ENCODE peak calls at places on chromosome 15, in four cellular contexts. P, A, U and O are unnamed samples.

GRCh38 chr15:89837134-89837829 is 22.6 kb upstream of the ANPEP start:
- DNase-seq in P (peak), A (peak), U (no peak), O (no peak)

GRCh38 chr15:29692527-29692926 is 129.7 kb downstream of the TJP1 start:
- DNase-seq in P (no peak), A (no peak), U (peak), O (no peak)

GRCh38 chr15:22808240-22808639 is 21.8 kb downstream of the NIPA1 start:
- DNase-seq in P (no peak), A (no peak), U (no peak), O (no peak)

GRCh38 chr15:82298520-82298919 is 35.9 kb downstream of the SAXO2 start:
- DNase-seq in P (no peak), A (peak), U (no peak), O (no peak)

GRCh38 chr15:25738171-25738792 is 124.8 kb downstream of the ATP10A start:
- DNase-seq in P (peak), A (peak), U (no peak), O (no peak)

GRCh38 chr15:80241508-80241907 is 10.5 kb downstream of the CTXND1 start:
- DNase-seq in P (no peak), A (no peak), U (no peak), O (peak)

GRCh38 chr15:49155834-49156627 is 632 bp upstream of the COPS2 start:
- DNase-seq in P (peak), A (peak), U (peak), O (peak)

GRCh38 chr15:85164841-85165466 is 183.3 kb downstream of the PDE8A start:
- DNase-seq in P (no peak), A (no peak), U (no peak), O (no peak)

GRCh38 chr15:28914483-28915023 is 28.8 kb downstream of the APBA2 start:
- DNase-seq in P (no peak), A (no peak), U (no peak), O (no peak)

GRCh38 chr15:65532738-65533051 is 2.4 kb downstream of the HACD3 start:
- DNase-seq in P (peak), A (peak), U (no peak), O (no peak)

GRCh38 chr15:101490408-101490891 is 943 bp upstream of the PCSK6 start:
- DNase-seq in P (no peak), A (no peak), U (no peak), O (no peak)

GRCh38 chr15:98953000-98953776 is 54.4 kb downstream of the PGPEP1L start:
- DNase-seq in P (peak), A (no peak), U (no peak), O (peak)

GRCh38 chr15:98951004-98951403 is 56.6 kb downstream of the PGPEP1L start:
- DNase-seq in P (no peak), A (no peak), U (no peak), O (no peak)

GRCh38 chr15:98953950-98954349 is 53.6 kb downstream of the PGPEP1L start:
- DNase-seq in P (no peak), A (peak), U (no peak), O (peak)

GRCh38 chr15:98951493-98952320 is 55.9 kb downstream of the PGPEP1L start:
- DNase-seq in P (no peak), A (no peak), U (no peak), O (peak)

DNA sequence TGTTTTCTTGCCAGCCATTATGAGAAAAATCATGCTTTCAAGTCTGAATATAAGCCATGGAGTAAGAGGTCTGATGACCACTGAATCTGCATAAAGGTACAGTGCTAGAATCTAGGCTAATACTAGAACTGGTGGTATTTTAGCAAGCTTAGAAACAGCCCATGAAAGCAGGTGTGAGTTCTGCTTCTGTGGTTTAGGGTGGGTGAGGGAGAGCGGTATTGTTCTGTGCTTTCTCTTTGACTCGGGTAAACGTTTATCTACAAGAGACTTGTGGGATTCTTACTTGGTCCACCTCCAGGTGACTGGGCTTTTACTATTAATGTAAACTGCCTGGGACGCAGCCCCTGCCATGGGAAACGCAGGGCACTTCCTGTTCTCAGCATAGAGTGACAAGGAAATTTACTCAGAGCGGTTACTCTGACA is 55.2 kb downstream of the PGPEP1L start:
- DNase-seq in P (peak), A (peak), U (no peak), O (peak)
- H3K4me2 ChIP-seq in P (no peak), A (no peak), U (no peak), O (peak)

GRCh38 chr15:37095993-37096877 is 4.1 kb downstream of the MEIS2 start:
- DNase-seq in P (no peak), A (no peak), U (peak), O (no peak)
- TF ChIP-seq EZH2 in P (no peak), A (no peak), U (peak), O (no peak)

GRCh38 chr15:67051088-67051659 is 14.2 kb upstream of the SMAD3 start:
- DNase-seq in P (no peak), A (no peak), U (no peak), O (no peak)

GRCh38 chr15:67050522-67051087 is 14.8 kb upstream of the SMAD3 start:
- DNase-seq in P (no peak), A (no peak), U (no peak), O (no peak)

GRCh38 chr15:67050062-67050461 is 15.3 kb upstream of the SMAD3 start:
- DNase-seq in P (peak), A (no peak), U (no peak), O (no peak)

GRCh38 chr15:67048281-67049279 is 16.8 kb upstream of the SMAD3 start:
- DNase-seq in P (peak), A (peak), U (no peak), O (no peak)

DNA sequence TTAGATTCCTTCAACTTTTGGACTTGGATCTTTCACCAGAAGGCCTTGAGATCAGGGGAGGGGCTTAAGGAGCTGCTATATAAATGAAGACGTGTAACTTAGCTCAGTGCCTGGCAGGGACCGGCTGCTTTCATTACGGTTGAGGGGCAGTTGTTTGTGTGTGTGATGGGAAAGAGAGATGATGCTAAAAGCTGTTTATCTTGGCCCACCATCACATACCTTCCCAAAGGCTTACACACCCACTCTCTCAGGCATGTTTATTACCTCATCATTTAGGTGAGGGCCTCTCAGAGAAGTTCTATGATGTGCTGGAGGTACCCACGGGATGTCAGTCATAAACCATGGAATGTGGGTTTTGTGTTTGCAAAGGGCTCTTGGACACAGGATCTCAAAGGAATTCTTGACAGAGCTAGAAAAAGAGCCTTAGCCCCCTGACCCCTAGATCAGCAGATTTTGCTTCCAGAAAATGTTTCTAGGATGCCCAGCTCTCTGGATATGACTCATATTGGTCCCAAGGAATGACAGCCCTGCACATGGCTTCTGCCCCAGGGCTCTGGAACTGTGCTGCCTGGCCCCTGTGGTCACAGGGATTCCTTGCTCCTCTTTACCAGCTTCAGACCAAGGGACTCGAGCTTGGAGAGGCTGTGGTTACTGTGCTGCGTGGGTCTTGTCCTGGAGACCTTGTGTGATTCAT is 15.9 kb upstream of the SMAD3 start:
- DNase-seq in P (no peak), A (peak), U (no peak), O (no peak)
- H3K4me3 ChIP-seq in P (no peak), A (no peak), U (no peak), O (no peak)

GRCh38 chr15:41024880-41025279 is 71.6 kb downstream of the CHAC1 start:
- DNase-seq in P (no peak), A (no peak), U (no peak), O (no peak)
- H3K4me2 ChIP-seq in P (peak), A (no peak), U (no peak), O (no peak)

GRCh38 chr15:72800819-72801481 is 17.4 kb upstream of the ADPGK start:
- DNase-seq in P (peak), A (no peak), U (no peak), O (no peak)

GRCh38 chr15:72797338-72797689 is 13.8 kb upstream of the ADPGK start:
- DNase-seq in P (no peak), A (no peak), U (no peak), O (no peak)

GRCh38 chr15:72797834-72798233 is 14.3 kb upstream of the ADPGK start:
- DNase-seq in P (no peak), A (no peak), U (no peak), O (no peak)

GRCh38 chr15:72796210-72796514 is 12.6 kb upstream of the ADPGK start:
- DNase-seq in P (no peak), A (peak), U (no peak), O (no peak)

DNA sequence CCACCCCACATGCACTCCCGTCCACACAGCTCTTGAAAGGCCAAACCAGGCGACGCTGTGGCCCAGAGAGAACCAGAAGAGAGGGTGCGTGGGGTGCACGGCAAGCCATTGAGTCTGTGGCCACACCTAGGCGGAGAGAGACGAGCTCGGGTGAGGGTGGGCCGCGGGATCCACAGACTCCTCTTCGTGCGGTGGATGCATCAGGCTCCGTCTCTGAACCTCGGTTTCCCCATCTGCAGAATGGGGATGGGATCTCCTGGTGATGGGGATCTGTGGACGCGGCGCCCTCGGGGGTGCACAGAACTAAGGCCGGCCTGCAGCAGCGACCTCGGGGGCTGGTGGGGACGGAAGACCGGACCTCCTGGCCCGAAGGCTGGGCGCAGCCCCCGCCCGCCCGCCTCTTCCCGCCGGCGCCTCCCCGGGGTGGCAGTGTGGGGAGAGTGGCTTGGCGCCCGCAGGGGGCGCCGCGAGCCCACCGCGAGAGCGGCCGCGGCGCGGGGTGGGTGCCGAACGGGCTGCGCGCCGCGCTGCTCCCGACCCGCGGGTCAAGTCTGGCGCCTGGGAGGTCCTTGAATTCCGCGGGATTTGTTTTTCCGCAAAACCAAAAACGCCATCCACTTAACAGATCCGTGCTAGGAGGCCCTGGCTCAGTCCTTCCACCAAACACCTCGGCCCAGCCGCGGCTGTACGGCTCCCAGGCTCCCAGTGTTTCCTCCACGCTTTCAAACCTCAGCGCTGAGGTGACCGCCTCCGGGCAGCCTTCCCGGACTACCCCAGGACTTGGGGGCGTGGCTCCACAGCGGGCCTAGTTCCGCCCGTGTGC is 13.2 kb upstream of the ADPGK start:
- DNase-seq in P (peak), A (no peak), U (peak), O (no peak)
- TF ChIP-seq EZH2 in P (no peak), A (no peak), U (peak), O (no peak)

DNA sequence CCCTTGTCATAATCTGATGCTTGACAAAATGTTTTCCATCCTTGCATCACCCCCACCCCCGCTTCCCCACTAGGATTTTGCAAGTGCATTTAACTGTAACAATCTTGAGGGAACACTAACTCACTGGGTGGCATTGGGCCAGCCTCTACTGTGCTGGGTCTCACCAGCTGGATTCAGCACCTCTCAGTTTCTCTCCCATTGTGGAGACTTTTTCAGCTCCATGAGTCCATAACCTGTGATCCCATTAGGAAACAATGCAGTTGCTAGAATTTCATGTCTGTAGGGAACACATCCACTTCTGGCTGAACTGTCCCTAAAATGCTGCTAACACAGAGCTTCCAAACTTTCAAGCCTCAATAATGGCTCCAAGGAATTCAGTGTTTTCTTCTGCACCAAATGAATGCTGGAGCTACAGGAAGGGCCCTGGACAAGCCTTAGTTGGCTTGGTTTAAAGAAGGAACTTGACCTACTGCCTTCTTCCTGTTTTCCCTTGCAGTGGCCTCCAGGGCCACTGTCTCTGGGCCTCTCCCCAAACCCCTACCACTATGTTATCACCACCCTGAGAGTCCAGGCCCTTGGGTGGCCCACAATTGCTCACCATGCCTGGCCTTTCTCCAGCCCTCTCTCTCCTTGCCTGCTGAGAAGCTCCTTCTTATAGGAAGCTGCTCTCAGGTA is 15.6 kb downstream of the CYP19A1 start:
- DNase-seq in P (peak), A (no peak), U (no peak), O (no peak)
- H3K4me3 ChIP-seq in P (no peak), A (no peak), U (no peak), O (no peak)

DNA sequence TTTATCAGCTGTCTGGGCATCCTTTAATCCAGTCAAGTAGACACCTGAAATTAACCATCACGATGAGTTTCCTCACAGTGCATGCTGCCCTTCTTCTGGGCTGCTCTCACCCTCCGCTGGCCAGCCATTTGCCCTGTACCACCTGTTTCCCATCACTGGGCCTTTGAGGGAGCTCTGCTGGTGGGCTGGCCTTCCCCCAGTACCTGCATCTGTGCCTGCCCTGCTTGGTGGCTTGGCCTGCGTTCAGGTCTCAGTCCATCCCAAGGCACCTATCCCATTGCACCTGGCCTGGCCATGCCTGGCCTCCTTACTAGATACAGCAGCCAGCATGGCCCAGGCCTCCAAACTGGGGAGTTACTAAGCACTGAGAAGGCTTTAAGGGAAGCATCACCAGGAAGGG is 413.2 kb downstream of the NTRK3 start:
- DNase-seq in P (no peak), A (no peak), U (no peak), O (no peak)
- H3K4me2 ChIP-seq in P (no peak), A (no peak), U (no peak), O (no peak)